ENCODE peak calls at places on chromosome 1, in six cellular contexts. Z is progenitor cell of endocrine pancreas; Q is transverse colon; K is SJSA1; L is activated gamma-delta T cell treated with anti-CD3 and anti-CD28 coated beads, Interleukin-2, amount 50 U/mL, for 16 hours; I is NCI-H774. M is an unnamed sample.

GRCh38 chr1:150548632-150549495 is at the start of gene ADAMTSL4:
- DNase-seq in Z (peak), Q (peak), K (peak), L (no peak), I (peak), M (peak)

GRCh38 chr1:231460614-231461013 is 38.5 kb upstream of the EGLN1 start:
- DNase-seq in Z (no peak), Q (peak), K (no peak), L (peak), I (no peak), M (no peak)

GRCh38 chr1:185732941-185733340 is 1.2 kb upstream of the HMCN1 start:
- DNase-seq in Z (no peak), Q (no peak), K (no peak), L (no peak), I (no peak), M (no peak)

GRCh38 chr1:242477944-242478343 is 46.6 kb downstream of the PLD5 start:
- DNase-seq in Z (no peak), Q (no peak), K (no peak), L (no peak), I (peak), M (no peak)

GRCh38 chr1:29398431-29398830 is 162.1 kb downstream of the PTPRU start:
- DNase-seq in Z (no peak), Q (no peak), K (no peak), L (no peak), I (no peak), M (no peak)

GRCh38 chr1:5971471-5972197 is 20.6 kb downstream of the NPHP4 start:
- DNase-seq in Z (no peak), Q (no peak), K (no peak), L (no peak), I (no peak), M (no peak)

GRCh38 chr1:15948091-15948591 is 27.8 kb downstream of the ZBTB17 start:
- DNase-seq in Z (no peak), Q (no peak), K (no peak), L (no peak), I (no peak), M (no peak)

GRCh38 chr1:63969461-63969893 is 195.7 kb downstream of the ROR1 start:
- DNase-seq in Z (no peak), Q (no peak), K (no peak), L (no peak), I (no peak), M (peak)

GRCh38 chr1:246284021-246284420 is 223.1 kb downstream of the SMYD3 start:
- DNase-seq in Z (no peak), Q (no peak), K (no peak), L (no peak), I (no peak), M (no peak)

GRCh38 chr1:175390081-175390481 is 197.5 kb upstream of the KIAA0040 start:
- DNase-seq in Z (no peak), Q (no peak), K (no peak), L (no peak), I (no peak), M (no peak)

GRCh38 chr1:225508538-225509375 is 80.9 kb upstream of the LBR start:
- DNase-seq in Z (no peak), Q (no peak), K (peak), L (no peak), I (peak), M (peak)

GRCh38 chr1:21539933-21540332 is 30.7 kb downstream of the ALPL start:
- DNase-seq in Z (no peak), Q (peak), K (peak), L (no peak), I (no peak), M (no peak)

GRCh38 chr1:180951881-180952656 is 39.4 kb downstream of the KIAA1614 start:
- DNase-seq in Z (no peak), Q (no peak), K (no peak), L (no peak), I (no peak), M (no peak)

M was measured in PC-9.